ENCODE peak calls at places on chromosome 1, in six cellular contexts. G is esophagus squamous epithelium, L is tibial nerve, B is right cardiac atrium, Y is tibial artery, F is breast epithelium. H is an unnamed sample.

GRCh38 chr1:180210008-180210555 is 20.0 kb upstream of the LHX4 start:
- DNase-seq in G (no peak), L (no peak), B (no peak), Y (no peak), F (no peak), H (no peak)

GRCh38 chr1:26234644-26235384 is 814 bp downstream of the CEP85 start:
- DNase-seq in G (no peak), L (no peak), B (no peak), Y (no peak), F (no peak), H (no peak)

GRCh38 chr1:110610741-110611286 is 4.7 kb upstream of the KCNA2 start:
- DNase-seq in G (no peak), L (no peak), B (no peak), Y (no peak), F (no peak), H (no peak)

GRCh38 chr1:41913025-41913424 is 5.7 kb downstream of the HIVEP3 start:
- DNase-seq in G (no peak), L (no peak), B (no peak), Y (no peak), F (no peak), H (no peak)

GRCh38 chr1:6474815-6475282 is 8.9 kb upstream of the TNFRSF25 start:
- DNase-seq in G (no peak), L (no peak), B (no peak), Y (no peak), F (no peak), H (no peak)

GRCh38 chr1:154809436-154810413 is 60.4 kb downstream of the KCNN3 start:
- DNase-seq in G (no peak), L (no peak), B (peak; percentile 67), Y (no peak), F (no peak), H (no peak)

GRCh38 chr1:33763406-33763805 is 100.5 kb upstream of the HMGB4 start:
- DNase-seq in G (no peak), L (no peak), B (no peak), Y (peak; percentile 73), F (no peak), H (no peak)

GRCh38 chr1:5978452-5978851 is 13.8 kb downstream of the NPHP4 start:
- DNase-seq in G (no peak), L (no peak), B (peak; percentile 34), Y (peak; percentile 44), F (peak; percentile 38), H (no peak)

GRCh38 chr1:147627435-147628110 is 42.8 kb downstream of the ACP6 start:
- DNase-seq in G (no peak), L (no peak), B (peak; percentile 67), Y (no peak), F (no peak), H (no peak)

GRCh38 chr1:166378805-166379204 is 212.0 kb upstream of the FAM78B start:
- DNase-seq in G (no peak), L (no peak), B (no peak), Y (no peak), F (no peak), H (no peak)

GRCh38 chr1:44609412-44609767 is 64.9 kb downstream of the TMEM53 start:
- DNase-seq in G (no peak), L (no peak), B (peak; percentile 74), Y (no peak), F (no peak), H (no peak)

GRCh38 chr1:226424228-226425003 is 16.5 kb upstream of the PARP1 start:
- DNase-seq in G (no peak), L (no peak), B (no peak), Y (no peak), F (no peak), H (no peak)

GRCh38 chr1:231534703-231535159 is 6.3 kb downstream of the TSNAX start:
- DNase-seq in G (no peak), L (no peak), B (no peak), Y (no peak), F (no peak), H (no peak)

GRCh38 chr1:182249201-182249676 is 142.4 kb downstream of the GLUL start:
- DNase-seq in G (no peak), L (no peak), B (no peak), Y (no peak), F (no peak), H (no peak)

GRCh38 chr1:65407875-65408274 is 12.6 kb upstream of the LEPR start:
- DNase-seq in G (no peak), L (no peak), B (no peak), Y (no peak), F (no peak), H (no peak)

GRCh38 chr1:14987829-14988603 is 165.5 kb upstream of the TMEM51 start:
- DNase-seq in G (no peak), L (no peak), B (peak; percentile 86), Y (peak; percentile 72), F (no peak), H (no peak)
- H3K27ac ChIP-seq in G (peak overlapping the region; percentile 25), L (no peak overlapping the region), B (no peak overlapping the region), Y (no peak overlapping the region), F (no peak overlapping the region), H (no peak overlapping the region)

DNA sequence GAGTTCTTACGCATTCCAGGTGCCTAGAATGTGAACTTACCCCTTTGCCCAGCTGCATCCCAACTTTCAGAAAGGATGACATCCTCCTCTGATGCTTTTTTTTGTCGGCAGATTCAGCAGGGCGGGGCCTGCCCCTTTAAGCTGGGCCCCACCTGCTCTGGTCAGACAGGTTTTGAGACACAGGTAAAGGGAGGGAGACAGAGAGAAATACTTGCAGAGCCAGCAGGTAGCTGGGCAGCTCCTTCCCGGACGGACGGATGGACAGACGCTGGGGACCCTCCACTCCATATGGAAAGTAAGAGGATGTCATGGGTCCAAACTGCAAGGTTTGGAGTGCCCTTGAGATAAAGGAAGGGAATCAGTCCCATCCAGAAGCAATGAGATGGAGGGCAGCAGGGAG is at the start of gene TMEM79:
- DNase-seq in G (no peak), L (no peak), B (no peak), Y (no peak), F (no peak), H (no peak)
- H3K27ac ChIP-seq in G (peak within 1 kb of the TSS; percentile 95), L (no peak within 1 kb of the TSS), B (no peak within 1 kb of the TSS), Y (peak within 1 kb of the TSS; percentile 90), F (peak within 1 kb of the TSS; percentile 88), H (no peak within 1 kb of the TSS)

GRCh38 chr1:19424651-19425570 is 60.4 kb downstream of the CAPZB start:
- DNase-seq in G (no peak), L (no peak), B (no peak), Y (no peak), F (no peak), H (peak; percentile 14)
- H3K27ac ChIP-seq in G (peak overlapping the region; percentile 88), L (no peak overlapping the region), B (peak overlapping the region; percentile 18), Y (peak overlapping the region; percentile 85), F (peak overlapping the region; percentile 81), H (peak overlapping the region; percentile 74)

GRCh38 chr1:91569411-91570104 is 68.9 kb downstream of the CDC7 start:
- DNase-seq in G (no peak), L (peak; percentile 78), B (peak; percentile 92), Y (peak; percentile 94), F (no peak), H (no peak)

GRCh38 chr1:91567583-91567982 is 66.9 kb downstream of the CDC7 start:
- DNase-seq in G (no peak), L (no peak), B (no peak), Y (no peak), F (no peak), H (no peak)

GRCh38 chr1:91572044-91572443 is 71.4 kb downstream of the CDC7 start:
- DNase-seq in G (no peak), L (no peak), B (peak; percentile 67), Y (peak; percentile 71), F (no peak), H (no peak)

GRCh38 chr1:91568261-91568660 is 67.6 kb downstream of the CDC7 start:
- DNase-seq in G (no peak), L (no peak), B (no peak), Y (no peak), F (no peak), H (no peak)

GRCh38 chr1:91570105-91570448 is 69.4 kb downstream of the CDC7 start:
- DNase-seq in G (no peak), L (no peak), B (no peak), Y (no peak), F (no peak), H (no peak)
- H3K27ac ChIP-seq in G (peak overlapping the region; percentile 82), L (no peak overlapping the region), B (peak overlapping the region; percentile 100), Y (peak overlapping the region; percentile 45), F (peak overlapping the region; percentile 54), H (no peak overlapping the region)

GRCh38 chr1:8059161-8059622 is 33.1 kb upstream of the ERRFI1 start:
- DNase-seq in G (no peak), L (no peak), B (no peak), Y (no peak), F (no peak), H (no peak)
- H3K27ac ChIP-seq in G (peak overlapping the region; percentile 66), L (no peak overlapping the region), B (no peak overlapping the region), Y (peak overlapping the region; percentile 84), F (no peak overlapping the region), H (no peak overlapping the region)

GRCh38 chr1:85200367-85200869 is 398 bp downstream of the SYDE2 start:
- DNase-seq in G (no peak), L (peak; percentile 16), B (peak; percentile 73), Y (peak; percentile 70), F (peak; percentile 56), H (no peak)

GRCh38 chr1:85198864-85199263 is 2.0 kb downstream of the SYDE2 start:
- DNase-seq in G (no peak), L (no peak), B (no peak), Y (no peak), F (no peak), H (no peak)

GRCh38 chr1:85200870-85201339 is at the start of gene SYDE2:
- DNase-seq in G (peak; percentile 16), L (peak; percentile 15), B (peak; percentile 90), Y (peak; percentile 87), F (peak; percentile 67), H (peak; percentile 31)

GRCh38 chr1:85201340-85202091 is 700 bp upstream of the SYDE2 start:
- DNase-seq in G (no peak), L (peak; percentile 33), B (peak; percentile 91), Y (peak; percentile 79), F (peak; percentile 75), H (peak; percentile 45)

GRCh38 chr1:85199667-85200366 is 999 bp downstream of the SYDE2 start:
- DNase-seq in G (no peak), L (no peak), B (no peak), Y (no peak), F (no peak), H (no peak)
- H3K27ac ChIP-seq in G (peak overlapping the region; percentile 81), L (peak overlapping the region; percentile 84), B (peak overlapping the region; percentile 88), Y (peak overlapping the region; percentile 96), F (peak overlapping the region; percentile 93), H (no peak overlapping the region)

DNA sequence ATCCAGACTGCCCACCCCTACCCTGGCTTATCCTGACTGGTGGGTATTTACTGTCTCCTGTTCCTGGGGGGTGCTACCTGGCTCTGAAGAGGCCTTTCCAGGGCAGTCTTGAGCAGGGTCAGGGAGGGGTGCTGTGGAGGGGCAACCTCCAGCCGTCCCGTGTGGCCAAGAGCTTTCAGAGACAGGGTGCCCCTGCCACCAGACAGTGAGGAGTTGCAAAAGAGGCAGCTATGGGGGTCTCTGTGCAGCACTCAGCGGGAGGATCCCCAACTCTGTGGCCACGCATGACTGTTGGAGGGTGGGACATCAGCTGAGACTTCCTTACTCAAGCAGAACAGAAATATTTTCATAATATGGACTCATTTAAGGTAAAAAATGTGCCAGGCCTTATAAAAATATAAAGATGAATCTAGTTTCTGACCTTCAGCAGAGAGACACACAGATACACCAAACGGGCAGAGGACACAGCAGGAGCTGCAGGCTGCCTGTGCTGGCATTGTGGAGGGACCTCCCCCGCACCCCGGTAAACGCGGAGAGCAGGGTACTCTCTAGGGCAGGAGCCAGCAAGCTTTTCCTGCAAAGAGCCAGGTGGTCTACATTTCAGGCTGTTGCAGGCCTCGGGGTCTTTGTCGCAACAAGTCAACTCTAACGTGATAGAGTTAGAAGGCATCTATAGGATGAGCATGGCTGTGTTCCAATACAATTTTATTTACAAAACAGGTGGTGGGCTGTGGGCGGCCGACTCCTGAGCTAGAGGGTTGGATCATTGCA is 252.6 kb downstream of the RHOU start:
- DNase-seq in G (no peak), L (no peak), B (no peak), Y (peak; percentile 39), F (no peak), H (no peak)
- H3K27ac ChIP-seq in G (no peak overlapping the region), L (no peak overlapping the region), B (no peak overlapping the region), Y (no peak overlapping the region), F (no peak overlapping the region), H (no peak overlapping the region)

H was measured in caudate nucleus.